ENCODE peak calls at places on chromosomes 1 and 21, in five cellular contexts. W is SJSA1, U is right atrium auricular region, D is fibroblast of lung, C is K562. P is an unnamed sample.

GRCh38 chr21:43585924-43586411 is 73.3 kb downstream of the HSF2BP start:
- DNase-seq in W (peak), U (peak), D (peak), C (no peak), P (no peak)

GRCh38 chr1:26376050-26376449 is 3.5 kb upstream of the ZNF683 start:
- DNase-seq in W (no peak), U (no peak), D (no peak), C (no peak), P (no peak)

GRCh38 chr21:26717146-26717739 is 128.0 kb downstream of the ADAMTS1 start:
- DNase-seq in W (no peak), U (no peak), D (peak), C (peak), P (peak)

GRCh38 chr1:235075121-235075954 is 53.3 kb downstream of the TOMM20 start:
- DNase-seq in W (peak), U (peak), D (peak), C (peak), P (peak)

GRCh38 chr1:94539496-94539895 is 2.1 kb downstream of the F3 start:
- DNase-seq in W (peak), U (no peak), D (no peak), C (no peak), P (no peak)

GRCh38 chr1:214991691-214992315 is 90.7 kb upstream of the KCNK2 start:
- DNase-seq in W (no peak), U (no peak), D (no peak), C (no peak), P (no peak)

GRCh38 chr1:111666828-111667227 is 47.2 kb downstream of the RAP1A start:
- DNase-seq in W (no peak), U (no peak), D (no peak), C (no peak), P (peak)

GRCh38 chr21:17610862-17611261 is 1.8 kb downstream of the BTG3 start:
- DNase-seq in W (no peak), U (no peak), D (no peak), C (peak), P (no peak)

GRCh38 chr1:10794724-10795304 is 1.6 kb downstream of the CASZ1 start:
- DNase-seq in W (peak), U (no peak), D (no peak), C (no peak), P (no peak)

DNA sequence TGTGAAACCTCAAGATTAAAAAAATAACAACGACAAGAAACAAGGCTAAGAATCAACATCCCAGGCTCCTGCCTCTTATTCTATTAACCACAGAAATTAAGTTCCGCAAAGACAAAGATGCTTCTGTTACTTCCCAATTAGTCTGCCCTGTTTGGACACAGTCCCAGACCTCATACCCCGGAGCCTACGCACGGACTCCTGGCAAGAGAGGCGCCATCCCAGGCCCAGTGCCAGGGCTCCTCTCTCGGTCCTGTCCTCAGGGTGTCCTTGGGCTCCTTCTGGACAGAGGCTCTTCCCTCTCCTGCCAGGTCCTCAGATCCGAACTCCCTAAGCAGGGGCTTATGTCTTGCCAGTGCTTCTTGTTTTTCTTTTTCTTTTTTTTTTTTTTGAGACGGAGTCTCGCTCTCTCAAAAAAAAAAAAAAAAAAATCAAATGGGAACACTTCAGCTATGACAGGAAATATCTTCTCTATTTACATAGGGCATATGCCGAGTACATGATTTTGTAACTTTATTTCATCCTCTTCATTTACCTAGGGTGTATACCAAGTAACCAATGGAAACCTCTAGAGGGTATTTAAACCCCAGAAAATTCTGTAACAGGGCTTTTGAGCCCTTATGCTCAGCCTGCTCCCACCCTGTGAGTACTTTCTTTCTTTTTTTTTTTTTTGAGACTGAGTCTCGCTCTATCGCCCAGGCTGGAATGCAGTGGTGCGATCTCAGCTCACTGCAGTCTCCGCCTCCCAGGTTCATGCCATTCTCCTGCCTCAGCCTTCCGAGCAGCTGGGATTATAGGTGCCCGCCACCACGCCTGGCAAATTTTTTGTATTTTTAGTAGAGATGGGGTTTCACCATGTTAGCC is 11.7 kb upstream of the ENO1 start:
- DNase-seq in W (no peak), U (peak), D (peak), C (no peak), P (no peak)
- H3K27ac ChIP-seq in W (no peak), U (peak), D (peak), C (no peak), P (no peak)

GRCh38 chr1:46687095-46687659 is 15.5 kb downstream of the TEX38 start:
- DNase-seq in W (no peak), U (no peak), D (peak), C (no peak), P (no peak)
- H3K27ac ChIP-seq in W (no peak), U (peak), D (no peak), C (no peak), P (no peak)

DNA sequence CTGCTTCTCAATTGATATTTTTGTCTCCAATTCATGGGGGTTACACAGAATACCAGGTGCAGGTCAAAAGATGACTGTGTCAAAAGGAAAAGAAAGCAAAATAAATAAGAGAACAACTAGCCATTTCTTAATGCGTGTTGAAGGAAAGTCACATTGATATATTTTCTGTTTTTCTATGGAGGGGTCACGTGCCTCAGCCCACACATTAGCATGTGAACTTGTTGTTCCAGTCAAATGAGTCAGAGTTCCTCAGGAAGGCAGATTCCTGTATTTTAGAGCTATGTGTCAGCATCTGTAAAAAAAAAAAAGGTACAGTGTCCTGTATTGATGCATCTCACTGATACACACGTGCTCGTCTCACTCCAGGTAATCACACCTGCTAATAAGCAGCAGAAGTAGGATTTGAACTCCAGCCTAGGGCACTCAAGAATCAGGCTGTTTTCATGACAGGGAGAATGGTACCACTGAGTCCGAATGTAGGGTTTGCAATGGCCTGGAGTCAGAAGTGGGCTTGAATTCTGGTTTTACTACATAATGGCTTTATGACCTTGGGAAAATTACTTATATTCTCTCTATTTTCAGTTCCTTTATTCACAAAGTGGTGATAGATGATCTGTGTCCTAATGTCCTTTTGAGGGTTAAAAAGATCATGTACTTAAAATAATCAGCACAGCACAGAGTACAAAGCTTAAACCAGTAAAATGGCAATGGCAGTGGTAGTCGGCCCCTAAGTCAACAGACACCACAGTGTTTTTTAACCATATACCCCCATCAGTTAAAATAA is 63.9 kb upstream of the HOOK1 start:
- DNase-seq in W (no peak), U (peak), D (peak), C (no peak), P (no peak)
- H3K27ac ChIP-seq in W (no peak), U (no peak), D (no peak), C (no peak), P (no peak)

GRCh38 chr1:209412566-209412965 is 170.9 kb upstream of the CAMK1G start:
- DNase-seq in W (no peak), U (no peak), D (no peak), C (no peak), P (no peak)
- H3K27ac ChIP-seq in W (no peak), U (no peak), D (no peak), C (no peak), P (no peak)

DNA sequence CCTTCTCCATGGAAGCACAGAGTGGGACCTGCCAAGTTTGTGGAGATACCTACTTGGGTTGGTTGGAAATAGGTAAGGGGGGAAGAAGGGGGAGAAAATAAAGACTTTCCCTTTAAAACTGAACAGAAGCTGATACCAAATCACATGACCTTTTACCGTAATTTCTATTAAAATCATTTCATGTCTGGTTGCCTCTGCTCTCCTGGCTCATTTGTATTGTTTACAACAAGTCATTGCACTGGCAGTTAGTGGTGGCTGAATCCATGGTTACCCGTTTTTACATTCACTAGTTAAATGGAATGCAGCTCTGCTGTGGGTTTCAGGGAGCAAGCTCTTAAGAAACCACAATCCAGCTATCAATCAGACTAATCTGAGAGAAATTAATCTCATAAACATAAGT is 353.7 kb upstream of the ESRRG start:
- DNase-seq in W (no peak), U (no peak), D (peak), C (no peak), P (no peak)
- H3K27ac ChIP-seq in W (no peak), U (peak), D (no peak), C (no peak), P (no peak)

DNA sequence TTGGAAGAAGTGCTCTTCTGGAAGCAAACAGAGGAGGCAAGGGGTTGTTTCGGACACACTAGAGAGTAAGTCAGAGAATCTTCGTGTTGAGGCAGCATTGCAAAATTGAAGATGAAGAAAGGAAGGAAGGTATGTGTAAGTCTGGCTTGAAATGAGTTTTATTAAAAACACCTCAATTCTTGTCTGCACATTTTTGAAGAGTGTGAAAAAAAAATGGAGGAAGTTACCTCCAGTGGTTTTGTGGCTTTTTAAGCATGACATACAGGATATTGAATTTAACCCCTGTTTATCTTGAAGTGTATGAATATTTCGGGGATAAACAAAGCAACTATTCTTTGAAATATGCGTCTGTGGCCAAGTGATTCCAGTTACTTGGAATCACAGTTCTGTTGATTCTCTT is 203.2 kb upstream of the SGIP1 start:
- DNase-seq in W (no peak), U (no peak), D (peak), C (no peak), P (no peak)
- H3K27ac ChIP-seq in W (peak), U (peak), D (no peak), C (no peak), P (no peak)

GRCh38 chr21:34220556-34221195 is 143.1 kb upstream of the KCNE2 start:
- DNase-seq in W (no peak), U (no peak), D (no peak), C (no peak), P (no peak)

GRCh38 chr21:34222031-34222335 is 141.8 kb upstream of the KCNE2 start:
- DNase-seq in W (no peak), U (no peak), D (no peak), C (no peak), P (no peak)

GRCh38 chr21:34223376-34223775 is 140.4 kb upstream of the KCNE2 start:
- DNase-seq in W (no peak), U (no peak), D (no peak), C (no peak), P (no peak)

GRCh38 chr21:34219334-34220020 is 144.3 kb upstream of the KCNE2 start:
- DNase-seq in W (no peak), U (no peak), D (no peak), C (no peak), P (no peak)

GRCh38 chr21:34221331-34222030 is 142.3 kb upstream of the KCNE2 start:
- DNase-seq in W (no peak), U (no peak), D (no peak), C (no peak), P (no peak)
- H3K27ac ChIP-seq in W (peak), U (no peak), D (no peak), C (no peak), P (no peak)

DNA sequence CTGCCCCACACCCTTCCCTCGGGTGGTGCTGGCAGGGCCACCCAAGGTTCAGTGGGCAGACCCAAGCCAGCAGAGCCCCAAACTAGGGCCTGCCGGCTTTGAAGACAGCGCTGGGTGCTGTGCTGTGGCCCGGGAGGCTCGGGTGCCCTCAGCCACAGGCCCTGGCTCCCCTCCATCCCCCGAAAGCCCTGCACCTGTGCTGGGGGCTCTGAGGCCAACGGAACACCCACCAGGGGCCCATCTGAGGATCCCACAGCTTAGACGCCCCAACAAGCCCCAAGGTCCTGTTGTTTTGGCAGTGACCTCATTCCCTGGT is 8.6 kb downstream of the ITGB2 start:
- DNase-seq in W (no peak), U (no peak), D (no peak), C (no peak), P (no peak)
- H3K27ac ChIP-seq in W (peak), U (peak), D (no peak), C (no peak), P (peak)

GRCh38 chr1:53326088-53326597 is 1.7 kb downstream of the LRP8 start:
- DNase-seq in W (peak), U (peak), D (peak), C (peak), P (peak)
- H3K27ac ChIP-seq in W (peak), U (peak), D (peak), C (peak), P (peak)

DNA sequence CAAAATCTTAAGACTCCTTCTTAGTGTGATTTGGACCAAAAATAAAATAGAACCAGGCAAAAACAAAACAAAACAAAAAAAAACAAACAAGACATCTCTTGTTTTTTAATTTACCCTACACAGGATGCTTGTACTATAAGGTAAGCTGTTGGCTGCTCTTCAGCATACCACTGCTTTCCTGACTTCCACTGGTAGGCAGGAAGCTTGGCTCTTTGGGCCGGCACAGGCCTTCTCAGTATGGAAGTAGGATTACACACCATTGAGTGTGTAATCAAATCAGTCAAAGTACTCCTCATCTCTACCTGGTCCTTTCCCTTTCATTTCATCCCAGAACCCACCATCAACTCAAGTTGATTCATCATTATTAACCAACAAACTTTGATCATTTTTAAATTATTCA is 61.9 kb upstream of the RGS1 start:
- DNase-seq in W (no peak), U (no peak), D (no peak), C (no peak), P (no peak)
- H3K27ac ChIP-seq in W (no peak), U (no peak), D (no peak), C (no peak), P (no peak)